ENCODE peak calls at places on chromosomes 2 and 18, in four cellular contexts. A, J, Q and C are unnamed samples.

GRCh38 chr2:223093436-223093839 is 41.4 kb downstream of the KCNE4 start:
- DNase-seq in J (peak; percentile 80), Q (peak; percentile 76), A (peak; percentile 17), C (peak; percentile 93)

GRCh38 chr18:3603460-3604259 is 153.7 kb downstream of the TGIF1 start:
- DNase-seq in J (peak; percentile 98), A (no peak), Q (no peak), C (peak; percentile 98)

GRCh38 chr2:135149251-135149650 is 97.2 kb downstream of the RAB3GAP1 start:
- DNase-seq in Q (no peak), A (no peak), J (peak; percentile 58), C (peak; percentile 41)

GRCh38 chr2:61855178-61855523 is 1.3 kb upstream of the FAM161A start:
- DNase-seq in J (no peak), Q (no peak), A (peak; percentile 42), C (no peak)

GRCh38 chr18:75656035-75656434 is 228.5 kb upstream of the SMIM21 start:
- DNase-seq in Q (no peak), A (no peak), J (no peak), C (no peak)

GRCh38 chr2:210663574-210663973 is 107.2 kb downstream of the CPS1 start:
- DNase-seq in A (peak; percentile 31), J (peak; percentile 55), Q (no peak), C (peak; percentile 41)

GRCh38 chr2:103132536-103133217 is 370.8 kb downstream of the TMEM182 start:
- DNase-seq in A (no peak), J (no peak), Q (no peak), C (no peak)

GRCh38 chr2:85066874-85067351 is 66.3 kb upstream of the TCF7L1 start:
- DNase-seq in J (peak; percentile 87), Q (peak; percentile 83), A (peak; percentile 70), C (peak; percentile 77)

GRCh38 chr18:12038082-12038660 is 55.5 kb upstream of the ANKRD62 start:
- DNase-seq in J (peak; percentile 22), A (no peak), Q (no peak), C (no peak)

GRCh38 chr18:37783771-37784170 is 218.2 kb upstream of the CELF4 start:
- DNase-seq in J (no peak), Q (no peak), A (no peak), C (no peak)

GRCh38 chr2:10780491-10780820 is 32.1 kb downstream of the PDIA6 start:
- DNase-seq in J (no peak), A (no peak), Q (no peak), C (no peak)

GRCh38 chr2:230869691-230870543 is 5.2 kb downstream of the ITM2C start:
- DNase-seq in J (no peak), A (no peak), Q (no peak), C (no peak)

GRCh38 chr2:127208313-127208712 is 11.8 kb downstream of the CYP27C1 start:
- DNase-seq in Q (no peak), A (peak; percentile 72), J (no peak), C (peak; percentile 45)

GRCh38 chr2:28390857-28391563 is 1.6 kb upstream of the FOSL2 start:
- DNase-seq in Q (peak; percentile 92), A (peak; percentile 49), J (peak; percentile 92), C (peak; percentile 90)

GRCh38 chr2:174485763-174486613 is 841 bp downstream of the GPR155 start:
- DNase-seq in Q (no peak), J (peak; percentile 38), A (no peak), C (peak; percentile 31)

GRCh38 chr2:206296128-206296527 is 21.7 kb downstream of the ZDBF2 start:
- DNase-seq in A (no peak), J (peak; percentile 86), Q (no peak), C (peak; percentile 36)

GRCh38 chr2:5845798-5846197 is 153.6 kb downstream of the SOX11 start:
- DNase-seq in A (no peak), Q (no peak), J (no peak), C (no peak)

GRCh38 chr2:168948621-168949212 is 47.6 kb downstream of the G6PC2 start:
- DNase-seq in J (peak; percentile 52), A (no peak), Q (no peak), C (no peak)

GRCh38 chr2:182715896-182716664 is at the start of gene DNAJC10:
- DNase-seq in Q (peak; percentile 86), A (peak; percentile 78), J (peak; percentile 93), C (peak; percentile 88)

GRCh38 chr2:197113221-197113831 is 186.8 kb upstream of the PGAP1 start:
- DNase-seq in Q (no peak), J (peak; percentile 62), A (no peak), C (peak; percentile 23)

GRCh38 chr2:237702439-237703397 is 75.3 kb downstream of the LRRFIP1 start:
- DNase-seq in J (peak; percentile 61), A (no peak), Q (peak; percentile 69), C (peak; percentile 56)

GRCh38 chr2:98457045-98457696 is 12.5 kb downstream of the INPP4A start:
- DNase-seq in Q (no peak), A (no peak), J (peak; percentile 92), C (peak; percentile 93)

GRCh38 chr2:217997510-217997909 is 5.3 kb downstream of the TNS1 start:
- DNase-seq in A (no peak), Q (no peak), J (no peak), C (no peak)

GRCh38 chr2:126886201-126886905 is 12.3 kb upstream of the TEX51 start:
- DNase-seq in J (peak; percentile 30), Q (no peak), A (no peak), C (no peak)

GRCh38 chr18:12076424-12077140 is 17.1 kb upstream of the ANKRD62 start:
- DNase-seq in J (peak; percentile 14), A (peak; percentile 8), Q (no peak), C (peak; percentile 17)

GRCh38 chr2:33726415-33726814 is 127.3 kb upstream of the FAM98A start:
- DNase-seq in J (no peak), A (no peak), Q (no peak), C (no peak)

GRCh38 chr18:32803571-32803970 is 30.7 kb upstream of the KLHL14 start:
- DNase-seq in Q (no peak), A (no peak), J (no peak), C (no peak)

GRCh38 chr2:201261471-201261870 is 1.1 kb downstream of the CASP8 start:
- DNase-seq in J (no peak), Q (no peak), A (no peak), C (no peak)

GRCh38 chr2:176491172-176491904 is 222.1 kb downstream of the MTX2 start:
- DNase-seq in A (no peak), J (peak; percentile 98), Q (peak; percentile 69), C (peak; percentile 97)

GRCh38 chr2:67559156-67559555 is 162.0 kb downstream of the ETAA1 start:
- DNase-seq in J (no peak), A (no peak), Q (no peak), C (no peak)

GRCh38 chr2:159942149-159942548 is 120.3 kb downstream of the PLA2R1 start:
- DNase-seq in J (peak; percentile 73), A (no peak), Q (no peak), C (peak; percentile 83)